ENCODE peak calls at places on chromosomes 3 and 15, in six cellular contexts. J, M, D, H, O and X are unnamed samples.

GRCh38 chr3:110644203-110644602 is 427.4 kb upstream of the NECTIN3 start:
- DNase-seq in J (no peak), M (no peak), D (no peak), H (no peak), O (no peak), X (no peak)

GRCh38 chr3:65526656-65527055 is 512.1 kb downstream of the MAGI1 start:
- DNase-seq in J (no peak), M (no peak), D (no peak), H (no peak), O (no peak), X (no peak)

GRCh38 chr15:40313531-40314398 is 6.0 kb upstream of the PLCB2 start:
- DNase-seq in J (no peak), M (no peak), D (no peak), H (no peak), O (no peak), X (peak)

GRCh38 chr3:29141197-29141911 is 139.5 kb upstream of the RBMS3 start:
- DNase-seq in J (no peak), M (peak), D (no peak), H (no peak), O (no peak), X (no peak)

GRCh38 chr3:229262-229661 is 32.7 kb downstream of the CHL1 start:
- DNase-seq in J (no peak), M (no peak), D (no peak), H (no peak), O (no peak), X (no peak)

GRCh38 chr3:12879191-12879815 is 37.9 kb upstream of the RPL32 start:
- DNase-seq in J (no peak), M (no peak), D (no peak), H (no peak), O (no peak), X (no peak)

GRCh38 chr3:149377408-149378111 is at the start of gene TM4SF1:
- DNase-seq in J (peak), M (peak), D (no peak), H (no peak), O (no peak), X (peak)

GRCh38 chr3:141105828-141106628 is 54.9 kb downstream of the SPSB4 start:
- DNase-seq in J (peak), M (peak), D (peak), H (no peak), O (peak), X (peak)

GRCh38 chr15:94252906-94253305 is 21.5 kb downstream of the MCTP2 start:
- DNase-seq in J (no peak), M (no peak), D (no peak), H (no peak), O (no peak), X (no peak)